ENCODE peak calls at places on chromosome 3, in ten cellular contexts. Y is skeletal muscle cell; K is activated effector memory CD4-positive, alpha-beta T cell treated with anti-CD3 and anti-CD28 coated beads, Interleukin-2, amount 50 U/mL, for 16 hours; C is myocyte; G is PC-3; X is kidney tubule cell; J is fibroblast of pulmonary artery; O is stimulated activated CD4-positive, alpha-beta T cell treated with anti-CD3 and anti-CD28 coated beads, TNF-alpha, amount 100 ng/mL, for 1 hour; U is GM12865; F is dorsolateral prefrontal cortex. S is an unnamed sample.

GRCh38 chr3:52237659-52238172 is 1.2 kb downstream of the TWF2 start:
- DNase-seq in Y (peak), K (peak), C (peak), G (peak), X (peak), J (peak), O (no peak), U (no peak), F (peak), S (peak)

GRCh38 chr3:26106119-26106690 is 316.3 kb downstream of the OXSM start:
- DNase-seq in Y (no peak), K (no peak), C (no peak), G (no peak), X (peak), J (no peak), O (no peak), U (no peak), F (no peak), S (no peak)

GRCh38 chr3:4245671-4246070 is 57.5 kb upstream of the SETMAR start:
- DNase-seq in Y (no peak), K (no peak), C (no peak), G (peak), X (no peak), J (no peak), O (no peak), U (no peak), F (no peak), S (no peak)

GRCh38 chr3:78690806-78691205 is 1077.0 kb downstream of the ROBO1 start:
- DNase-seq in Y (peak), K (no peak), C (no peak), G (no peak), X (no peak), J (peak), O (no peak), U (no peak), F (no peak), S (peak)

GRCh38 chr3:12132881-12133280 is 25.8 kb downstream of the TIMP4 start:
- DNase-seq in Y (no peak), K (no peak), C (no peak), G (no peak), X (no peak), J (no peak), O (no peak), U (no peak), F (no peak), S (no peak)

GRCh38 chr3:30751610-30752299 is 142.7 kb downstream of the GADL1 start:
- DNase-seq in Y (no peak), K (peak), C (peak), G (peak), X (peak), J (peak), O (no peak), U (peak), F (no peak), S (peak)

GRCh38 chr3:140499114-140499757 is 178.6 kb upstream of the TRIM42 start:
- DNase-seq in Y (no peak), K (no peak), C (peak), G (peak), X (peak), J (peak), O (no peak), U (peak), F (no peak), S (no peak)

GRCh38 chr3:9179826-9180763 is 69.4 kb downstream of the SRGAP3 start:
- DNase-seq in Y (no peak), K (peak), C (no peak), G (no peak), X (no peak), J (no peak), O (no peak), U (peak), F (no peak), S (no peak)

GRCh38 chr3:37945803-37946530 is 44.6 kb upstream of the VILL start:
- DNase-seq in Y (no peak), K (no peak), C (peak), G (peak), X (peak), J (peak), O (no peak), U (no peak), F (no peak), S (no peak)

GRCh38 chr3:188605231-188605630 is 451.3 kb downstream of the LPP start:
- DNase-seq in Y (no peak), K (no peak), C (no peak), G (no peak), X (no peak), J (no peak), O (no peak), U (no peak), F (no peak), S (no peak)

GRCh38 chr3:170357920-170358854 is 672 bp downstream of the SKIL start:
- DNase-seq in Y (no peak), K (peak), C (peak), G (peak), X (peak), J (peak), O (peak), U (peak), F (peak), S (no peak)

S was measured in fibroblast of the conjunctiva.